ENCODE peak calls at places on chromosomes 11 and 22, in six cellular contexts. One of them, this sample, is unnamed.

GRCh38 chr22:36379593-36380361 is 8.0 kb downstream of the MYH9 start:
- DNase-seq in choroid plexus epithelial cell: peak; percentile 57
- DNase-seq in uterus: no peak
- DNase-seq in CD8-positive, alpha-beta T cell: peak; percentile 60
- DNase-seq in psoas muscle: peak; percentile 33
- DNase-seq in cardiac muscle cell: no peak
- DNase-seq in this sample: no peak

GRCh38 chr11:88431675-88432341 is 94.3 kb upstream of the CTSC start:
- DNase-seq in choroid plexus epithelial cell: no peak
- DNase-seq in uterus: no peak
- DNase-seq in CD8-positive, alpha-beta T cell: no peak
- DNase-seq in psoas muscle: no peak
- DNase-seq in cardiac muscle cell: no peak
- DNase-seq in this sample: no peak

GRCh38 chr22:44691796-44692661 is 10.0 kb upstream of the PRR5 start:
- DNase-seq in choroid plexus epithelial cell: no peak
- DNase-seq in uterus: no peak
- DNase-seq in CD8-positive, alpha-beta T cell: no peak
- DNase-seq in psoas muscle: no peak
- DNase-seq in cardiac muscle cell: no peak
- DNase-seq in this sample: no peak

GRCh38 chr11:8234425-8234821 is 29.3 kb downstream of the LMO1 start:
- DNase-seq in choroid plexus epithelial cell: no peak
- DNase-seq in uterus: no peak
- DNase-seq in CD8-positive, alpha-beta T cell: no peak
- DNase-seq in psoas muscle: no peak
- DNase-seq in cardiac muscle cell: no peak
- DNase-seq in this sample: no peak

GRCh38 chr22:26585104-26585790 is 4.7 kb downstream of the TPST2 start:
- DNase-seq in choroid plexus epithelial cell: peak; percentile 48
- DNase-seq in uterus: peak; percentile 32
- DNase-seq in CD8-positive, alpha-beta T cell: no peak
- DNase-seq in psoas muscle: peak; percentile 69
- DNase-seq in cardiac muscle cell: peak; percentile 39
- DNase-seq in this sample: no peak

GRCh38 chr22:36073476-36073875 is 44.9 kb upstream of the RBFOX2 start:
- DNase-seq in choroid plexus epithelial cell: no peak
- DNase-seq in uterus: no peak
- DNase-seq in CD8-positive, alpha-beta T cell: no peak
- DNase-seq in psoas muscle: no peak
- DNase-seq in cardiac muscle cell: no peak
- DNase-seq in this sample: no peak

GRCh38 chr11:85663080-85663729 is 1.7 kb downstream of the CREBZF start:
- DNase-seq in choroid plexus epithelial cell: no peak
- DNase-seq in uterus: no peak
- DNase-seq in CD8-positive, alpha-beta T cell: peak; percentile 14
- DNase-seq in psoas muscle: no peak
- DNase-seq in cardiac muscle cell: no peak
- DNase-seq in this sample: peak; percentile 26

GRCh38 chr22:28581020-28581419 is 98.6 kb downstream of the TTC28 start:
- DNase-seq in choroid plexus epithelial cell: no peak
- DNase-seq in uterus: no peak
- DNase-seq in CD8-positive, alpha-beta T cell: no peak
- DNase-seq in psoas muscle: no peak
- DNase-seq in cardiac muscle cell: no peak
- DNase-seq in this sample: no peak

GRCh38 chr22:26527574-26528465 is 15.5 kb upstream of the TFIP11 start:
- DNase-seq in choroid plexus epithelial cell: no peak
- DNase-seq in uterus: no peak
- DNase-seq in CD8-positive, alpha-beta T cell: no peak
- DNase-seq in psoas muscle: peak; percentile 23
- DNase-seq in cardiac muscle cell: peak; percentile 63
- DNase-seq in this sample: no peak

GRCh38 chr11:2294340-2295290 is 7.1 kb downstream of the C11orf21 start:
- DNase-seq in choroid plexus epithelial cell: no peak
- DNase-seq in uterus: no peak
- DNase-seq in CD8-positive, alpha-beta T cell: no peak
- DNase-seq in psoas muscle: no peak
- DNase-seq in cardiac muscle cell: no peak
- DNase-seq in this sample: no peak

GRCh38 chr11:131999084-131999483 is 628.7 kb downstream of the NTM start:
- DNase-seq in choroid plexus epithelial cell: peak; percentile 58
- DNase-seq in uterus: no peak
- DNase-seq in CD8-positive, alpha-beta T cell: no peak
- DNase-seq in psoas muscle: no peak
- DNase-seq in cardiac muscle cell: no peak
- DNase-seq in this sample: no peak

GRCh38 chr22:42203609-42204008 is 66.8 kb downstream of the TCF20 start:
- DNase-seq in choroid plexus epithelial cell: no peak
- DNase-seq in uterus: no peak
- DNase-seq in CD8-positive, alpha-beta T cell: no peak
- DNase-seq in psoas muscle: no peak
- DNase-seq in cardiac muscle cell: no peak
- DNase-seq in this sample: no peak

GRCh38 chr22:34036936-34037335 is 116.7 kb upstream of the LARGE1 start:
- DNase-seq in choroid plexus epithelial cell: no peak
- DNase-seq in uterus: no peak
- DNase-seq in CD8-positive, alpha-beta T cell: no peak
- DNase-seq in psoas muscle: no peak
- DNase-seq in cardiac muscle cell: peak; percentile 50
- DNase-seq in this sample: no peak

GRCh38 chr11:50186146-50186545 is 153.5 kb downstream of the OR4C45 start:
- DNase-seq in choroid plexus epithelial cell: no peak
- DNase-seq in uterus: no peak
- DNase-seq in CD8-positive, alpha-beta T cell: no peak
- DNase-seq in psoas muscle: no peak
- DNase-seq in cardiac muscle cell: no peak
- DNase-seq in this sample: no peak

GRCh38 chr11:65777821-65778361 is 2.9 kb downstream of the AP5B1 start:
- DNase-seq in choroid plexus epithelial cell: no peak
- DNase-seq in uterus: peak; percentile 10
- DNase-seq in CD8-positive, alpha-beta T cell: no peak
- DNase-seq in psoas muscle: no peak
- DNase-seq in cardiac muscle cell: no peak
- DNase-seq in this sample: no peak

GRCh38 chr11:64150481-64151239 is 15.3 kb downstream of the MACROD1 start:
- DNase-seq in choroid plexus epithelial cell: no peak
- DNase-seq in uterus: no peak
- DNase-seq in CD8-positive, alpha-beta T cell: no peak
- DNase-seq in psoas muscle: peak; percentile 79
- DNase-seq in cardiac muscle cell: no peak
- DNase-seq in this sample: no peak

GRCh38 chr11:11672764-11673163 is 51.0 kb upstream of the GALNT18 start:
- DNase-seq in choroid plexus epithelial cell: no peak
- DNase-seq in uterus: no peak
- DNase-seq in CD8-positive, alpha-beta T cell: no peak
- DNase-seq in psoas muscle: no peak
- DNase-seq in cardiac muscle cell: no peak
- DNase-seq in this sample: no peak

GRCh38 chr11:74232316-74232950 is 61.3 kb downstream of the PPME1 start:
- DNase-seq in choroid plexus epithelial cell: peak; percentile 47
- DNase-seq in uterus: no peak
- DNase-seq in CD8-positive, alpha-beta T cell: peak; percentile 11
- DNase-seq in psoas muscle: no peak
- DNase-seq in cardiac muscle cell: no peak
- DNase-seq in this sample: no peak

GRCh38 chr11:123304828-123305530 is 109.9 kb upstream of the CLMP start:
- DNase-seq in choroid plexus epithelial cell: no peak
- DNase-seq in uterus: no peak
- DNase-seq in CD8-positive, alpha-beta T cell: no peak
- DNase-seq in psoas muscle: no peak
- DNase-seq in cardiac muscle cell: no peak
- DNase-seq in this sample: no peak
- TF ChIP-seq CTCF in choroid plexus epithelial cell: no peak
- TF ChIP-seq CTCF in uterus: no peak
- TF ChIP-seq CTCF in CD8-positive, alpha-beta T cell: no peak
- TF ChIP-seq CTCF in psoas muscle: no peak
- TF ChIP-seq CTCF in cardiac muscle cell: no peak
- TF ChIP-seq CTCF in this sample: peak; percentile 4

DNA sequence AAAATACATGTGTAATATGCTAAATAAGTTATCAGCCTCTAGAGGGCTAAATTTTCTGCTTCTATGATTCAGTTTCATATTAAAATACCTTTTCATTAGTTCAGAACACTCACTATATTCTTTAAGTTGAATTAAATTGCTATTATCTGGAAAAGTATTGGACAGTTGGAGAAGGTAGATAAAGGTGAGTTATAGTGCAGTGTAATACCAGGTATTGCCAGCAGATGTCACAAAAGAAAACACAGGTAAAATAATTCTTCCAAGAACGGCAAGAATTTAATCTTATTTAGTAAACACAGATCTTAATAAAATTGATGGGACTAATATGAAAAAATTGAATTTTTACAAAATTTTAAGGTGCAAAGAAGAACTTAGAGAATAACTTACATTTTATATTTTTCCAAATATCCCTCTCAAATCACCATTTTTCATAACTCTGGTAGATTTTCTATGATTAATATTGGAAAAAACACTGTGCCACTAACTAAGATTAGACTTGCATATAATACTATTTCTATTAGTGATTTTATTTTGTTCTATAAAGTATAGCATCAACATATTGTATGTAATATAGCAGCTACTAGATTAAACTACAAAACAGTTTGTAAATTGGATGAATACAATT is 1.7 kb upstream of the LRRC4C start:
- DNase-seq in choroid plexus epithelial cell: peak; percentile 24
- DNase-seq in uterus: no peak
- DNase-seq in CD8-positive, alpha-beta T cell: no peak
- DNase-seq in psoas muscle: no peak
- DNase-seq in cardiac muscle cell: no peak
- DNase-seq in this sample: peak; percentile 8
- TF ChIP-seq CTCF in choroid plexus epithelial cell: peak; percentile 55
- TF ChIP-seq CTCF in uterus: peak; percentile 39
- TF ChIP-seq CTCF in CD8-positive, alpha-beta T cell: peak; percentile 51
- TF ChIP-seq CTCF in psoas muscle: peak; percentile 52
- TF ChIP-seq CTCF in cardiac muscle cell: peak; percentile 61
- TF ChIP-seq CTCF in this sample: peak; percentile 28

DNA sequence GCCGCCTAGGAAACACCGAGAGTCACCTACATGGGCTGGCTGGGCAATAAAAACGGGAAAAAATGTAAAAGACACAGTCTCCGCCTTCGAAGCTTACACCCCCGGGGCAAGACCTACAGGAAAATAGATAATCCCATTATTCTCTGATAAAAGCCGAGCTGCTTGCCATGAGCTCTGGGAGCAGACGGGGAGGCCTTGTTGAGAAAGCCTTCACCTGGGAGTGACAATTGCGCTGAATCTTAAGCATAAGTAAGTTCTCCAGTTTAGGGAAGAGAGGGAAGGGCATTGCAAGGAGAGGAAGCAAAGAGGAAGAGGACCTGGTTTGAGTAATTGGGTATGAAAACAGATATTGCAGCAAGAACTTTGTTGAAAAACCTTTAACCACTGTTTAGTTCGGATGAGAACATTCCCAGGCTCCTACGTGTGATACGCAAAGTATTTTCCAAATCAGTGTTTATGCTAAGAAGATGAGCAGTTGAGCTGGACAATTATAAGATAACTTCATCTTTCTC is 813 bp upstream of the BTBD10 start:
- DNase-seq in choroid plexus epithelial cell: no peak
- DNase-seq in uterus: no peak
- DNase-seq in CD8-positive, alpha-beta T cell: no peak
- DNase-seq in psoas muscle: no peak
- DNase-seq in cardiac muscle cell: no peak
- DNase-seq in this sample: peak; percentile 10
- TF ChIP-seq CTCF in choroid plexus epithelial cell: no peak
- TF ChIP-seq CTCF in uterus: no peak
- TF ChIP-seq CTCF in CD8-positive, alpha-beta T cell: no peak
- TF ChIP-seq CTCF in psoas muscle: no peak
- TF ChIP-seq CTCF in cardiac muscle cell: no peak
- TF ChIP-seq CTCF in this sample: no peak

GRCh38 chr11:77508031-77508430 is 34.1 kb upstream of the PAK1 start:
- DNase-seq in choroid plexus epithelial cell: no peak
- DNase-seq in uterus: no peak
- DNase-seq in CD8-positive, alpha-beta T cell: no peak
- DNase-seq in psoas muscle: no peak
- DNase-seq in cardiac muscle cell: no peak
- DNase-seq in this sample: no peak
- TF ChIP-seq CTCF in choroid plexus epithelial cell: peak; percentile 13
- TF ChIP-seq CTCF in uterus: no peak
- TF ChIP-seq CTCF in CD8-positive, alpha-beta T cell: no peak
- TF ChIP-seq CTCF in psoas muscle: no peak
- TF ChIP-seq CTCF in cardiac muscle cell: no peak
- TF ChIP-seq CTCF in this sample: no peak

GRCh38 chr11:75431533-75432525 is 1.2 kb downstream of the KLHL35 start:
- DNase-seq in choroid plexus epithelial cell: no peak
- DNase-seq in uterus: no peak
- DNase-seq in CD8-positive, alpha-beta T cell: no peak
- DNase-seq in psoas muscle: peak; percentile 9
- DNase-seq in cardiac muscle cell: no peak
- DNase-seq in this sample: no peak
- TF ChIP-seq CTCF in choroid plexus epithelial cell: peak; percentile 8
- TF ChIP-seq CTCF in uterus: no peak
- TF ChIP-seq CTCF in CD8-positive, alpha-beta T cell: no peak
- TF ChIP-seq CTCF in psoas muscle: no peak
- TF ChIP-seq CTCF in cardiac muscle cell: no peak
- TF ChIP-seq CTCF in this sample: no peak

DNA sequence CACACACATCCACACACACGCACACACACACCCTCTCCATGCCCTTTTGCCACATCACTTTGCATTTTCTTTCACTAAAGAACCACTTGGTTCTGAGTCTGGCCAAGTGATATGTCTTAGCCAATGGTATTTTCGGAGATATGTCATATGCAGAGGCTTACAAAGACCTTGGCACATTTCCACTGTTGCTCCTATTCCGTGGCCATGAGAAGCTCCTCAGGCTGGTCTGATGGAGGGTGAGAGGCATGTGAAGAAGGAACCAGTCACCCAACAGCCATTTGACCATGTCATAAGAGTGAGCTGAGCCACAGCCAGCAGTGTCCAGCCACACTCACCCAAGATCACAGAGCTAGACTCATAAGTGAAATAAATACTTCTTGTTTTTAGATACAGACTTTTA is 212.6 kb upstream of the NAV2 start:
- DNase-seq in choroid plexus epithelial cell: peak; percentile 58
- DNase-seq in uterus: no peak
- DNase-seq in CD8-positive, alpha-beta T cell: no peak
- DNase-seq in psoas muscle: no peak
- DNase-seq in cardiac muscle cell: no peak
- DNase-seq in this sample: no peak
- TF ChIP-seq CTCF in choroid plexus epithelial cell: no peak
- TF ChIP-seq CTCF in uterus: no peak
- TF ChIP-seq CTCF in CD8-positive, alpha-beta T cell: no peak
- TF ChIP-seq CTCF in psoas muscle: no peak
- TF ChIP-seq CTCF in cardiac muscle cell: no peak
- TF ChIP-seq CTCF in this sample: no peak

This sample was measured in GM20000.